ENCODE peak calls at places on chromosomes 16 and 17, in four cellular contexts. One of them, this sample, is unnamed.

GRCh38 chr16:51607202-51607756 is 456.2 kb upstream of the SALL1 start:
- DNase-seq in stimulated activated CD8-positive, alpha-beta memory T cell treated with anti-CD3 and anti-CD28 coated beads, Interleukin-4, amount 100 ng/mL, for 1 hour: no peak
- DNase-seq in activated CD8-positive, alpha-beta memory T cell treated with anti-CD3 and anti-CD28 coated beads for 1 hour: no peak
- DNase-seq in stimulated activated CD4-positive, alpha-beta T cell treated with anti-CD3 and anti-CD28 coated beads, Interleukin-2, amount 100 ng/mL, for 24 hours: no peak
- DNase-seq in this sample: no peak

GRCh38 chr17:74822329-74823175 is 37.1 kb downstream of the GRIN2C start:
- DNase-seq in stimulated activated CD8-positive, alpha-beta memory T cell treated with anti-CD3 and anti-CD28 coated beads, Interleukin-4, amount 100 ng/mL, for 1 hour: no peak
- DNase-seq in activated CD8-positive, alpha-beta memory T cell treated with anti-CD3 and anti-CD28 coated beads for 1 hour: no peak
- DNase-seq in stimulated activated CD4-positive, alpha-beta T cell treated with anti-CD3 and anti-CD28 coated beads, Interleukin-2, amount 100 ng/mL, for 24 hours: no peak
- DNase-seq in this sample: no peak

GRCh38 chr17:42224651-42225050 is 30.4 kb upstream of the GHDC start:
- DNase-seq in stimulated activated CD8-positive, alpha-beta memory T cell treated with anti-CD3 and anti-CD28 coated beads, Interleukin-4, amount 100 ng/mL, for 1 hour: no peak
- DNase-seq in activated CD8-positive, alpha-beta memory T cell treated with anti-CD3 and anti-CD28 coated beads for 1 hour: no peak
- DNase-seq in stimulated activated CD4-positive, alpha-beta T cell treated with anti-CD3 and anti-CD28 coated beads, Interleukin-2, amount 100 ng/mL, for 24 hours: no peak
- DNase-seq in this sample: no peak

GRCh38 chr16:11757671-11758545 is 15.3 kb upstream of the TXNDC11 start:
- DNase-seq in stimulated activated CD8-positive, alpha-beta memory T cell treated with anti-CD3 and anti-CD28 coated beads, Interleukin-4, amount 100 ng/mL, for 1 hour: no peak
- DNase-seq in activated CD8-positive, alpha-beta memory T cell treated with anti-CD3 and anti-CD28 coated beads for 1 hour: no peak
- DNase-seq in stimulated activated CD4-positive, alpha-beta T cell treated with anti-CD3 and anti-CD28 coated beads, Interleukin-2, amount 100 ng/mL, for 24 hours: no peak
- DNase-seq in this sample: no peak

GRCh38 chr17:3886776-3887175 is 6.1 kb downstream of the CAMKK1 start:
- DNase-seq in stimulated activated CD8-positive, alpha-beta memory T cell treated with anti-CD3 and anti-CD28 coated beads, Interleukin-4, amount 100 ng/mL, for 1 hour: no peak
- DNase-seq in activated CD8-positive, alpha-beta memory T cell treated with anti-CD3 and anti-CD28 coated beads for 1 hour: no peak
- DNase-seq in stimulated activated CD4-positive, alpha-beta T cell treated with anti-CD3 and anti-CD28 coated beads, Interleukin-2, amount 100 ng/mL, for 24 hours: no peak
- DNase-seq in this sample: no peak

GRCh38 chr17:45894022-45894784 is at the start of gene MAPT:
- DNase-seq in stimulated activated CD8-positive, alpha-beta memory T cell treated with anti-CD3 and anti-CD28 coated beads, Interleukin-4, amount 100 ng/mL, for 1 hour: peak; percentile 64
- DNase-seq in activated CD8-positive, alpha-beta memory T cell treated with anti-CD3 and anti-CD28 coated beads for 1 hour: peak; percentile 34
- DNase-seq in stimulated activated CD4-positive, alpha-beta T cell treated with anti-CD3 and anti-CD28 coated beads, Interleukin-2, amount 100 ng/mL, for 24 hours: peak; percentile 85
- DNase-seq in this sample: peak; percentile 88

GRCh38 chr16:88628512-88628974 is 9.8 kb upstream of the IL17C start:
- DNase-seq in stimulated activated CD8-positive, alpha-beta memory T cell treated with anti-CD3 and anti-CD28 coated beads, Interleukin-4, amount 100 ng/mL, for 1 hour: no peak
- DNase-seq in activated CD8-positive, alpha-beta memory T cell treated with anti-CD3 and anti-CD28 coated beads for 1 hour: no peak
- DNase-seq in stimulated activated CD4-positive, alpha-beta T cell treated with anti-CD3 and anti-CD28 coated beads, Interleukin-2, amount 100 ng/mL, for 24 hours: no peak
- DNase-seq in this sample: no peak

GRCh38 chr17:9472541-9472940 is 103.1 kb downstream of the STX8 start:
- DNase-seq in stimulated activated CD8-positive, alpha-beta memory T cell treated with anti-CD3 and anti-CD28 coated beads, Interleukin-4, amount 100 ng/mL, for 1 hour: no peak
- DNase-seq in activated CD8-positive, alpha-beta memory T cell treated with anti-CD3 and anti-CD28 coated beads for 1 hour: no peak
- DNase-seq in stimulated activated CD4-positive, alpha-beta T cell treated with anti-CD3 and anti-CD28 coated beads, Interleukin-2, amount 100 ng/mL, for 24 hours: no peak
- DNase-seq in this sample: no peak

GRCh38 chr16:28910046-28911031 is 14.7 kb downstream of the RABEP2 start:
- DNase-seq in stimulated activated CD8-positive, alpha-beta memory T cell treated with anti-CD3 and anti-CD28 coated beads, Interleukin-4, amount 100 ng/mL, for 1 hour: no peak
- DNase-seq in activated CD8-positive, alpha-beta memory T cell treated with anti-CD3 and anti-CD28 coated beads for 1 hour: no peak
- DNase-seq in stimulated activated CD4-positive, alpha-beta T cell treated with anti-CD3 and anti-CD28 coated beads, Interleukin-2, amount 100 ng/mL, for 24 hours: no peak
- DNase-seq in this sample: peak; percentile 23